ENCODE peak calls at places on chromosomes 5 and 9, in seven cellular contexts. One of them, this sample, is unnamed.

GRCh38 chr9:12798066-12798770 is 23.4 kb downstream of the LURAP1L start:
- DNase-seq in RWPE1: peak
- DNase-seq in Panc1: no peak
- DNase-seq in stomach: no peak
- DNase-seq in psoas muscle: no peak
- DNase-seq in spleen: no peak
- DNase-seq in prostate gland: no peak
- DNase-seq in this sample: no peak

GRCh38 chr5:139137703-139138102 is 60.5 kb downstream of the SIL1 start:
- DNase-seq in RWPE1: no peak
- DNase-seq in Panc1: no peak
- DNase-seq in stomach: peak
- DNase-seq in psoas muscle: peak
- DNase-seq in spleen: no peak
- DNase-seq in prostate gland: no peak
- DNase-seq in this sample: no peak

GRCh38 chr9:80552931-80553330 is 981.2 kb downstream of the TLE4 start:
- DNase-seq in RWPE1: no peak
- DNase-seq in Panc1: no peak
- DNase-seq in stomach: no peak
- DNase-seq in psoas muscle: no peak
- DNase-seq in spleen: no peak
- DNase-seq in prostate gland: no peak
- DNase-seq in this sample: no peak

GRCh38 chr5:33841829-33842228 is 50.0 kb downstream of the ADAMTS12 start:
- DNase-seq in RWPE1: no peak
- DNase-seq in Panc1: no peak
- DNase-seq in stomach: no peak
- DNase-seq in psoas muscle: no peak
- DNase-seq in spleen: no peak
- DNase-seq in prostate gland: no peak
- DNase-seq in this sample: no peak

GRCh38 chr5:137185193-137185592 is 313.9 kb downstream of the SPOCK1 start:
- DNase-seq in RWPE1: no peak
- DNase-seq in Panc1: no peak
- DNase-seq in stomach: no peak
- DNase-seq in psoas muscle: no peak
- DNase-seq in spleen: no peak
- DNase-seq in prostate gland: no peak
- DNase-seq in this sample: no peak

GRCh38 chr9:133803028-133803585 is 65.0 kb upstream of the SARDH start:
- DNase-seq in RWPE1: no peak
- DNase-seq in Panc1: no peak
- DNase-seq in stomach: no peak
- DNase-seq in psoas muscle: no peak
- DNase-seq in spleen: no peak
- DNase-seq in prostate gland: no peak
- DNase-seq in this sample: no peak

GRCh38 chr9:14343948-14344547 is 30.1 kb upstream of the NFIB start:
- DNase-seq in RWPE1: no peak
- DNase-seq in Panc1: no peak
- DNase-seq in stomach: no peak
- DNase-seq in psoas muscle: peak
- DNase-seq in spleen: no peak
- DNase-seq in prostate gland: no peak
- DNase-seq in this sample: peak

GRCh38 chr9:114112778-114113585 is 13.9 kb upstream of the KIF12 start:
- DNase-seq in RWPE1: no peak
- DNase-seq in Panc1: no peak
- DNase-seq in stomach: peak
- DNase-seq in psoas muscle: peak
- DNase-seq in spleen: peak
- DNase-seq in prostate gland: peak
- DNase-seq in this sample: peak

GRCh38 chr5:151589878-151590570 is 1.1 kb downstream of the FAT2 start:
- DNase-seq in RWPE1: peak
- DNase-seq in Panc1: no peak
- DNase-seq in stomach: no peak
- DNase-seq in psoas muscle: no peak
- DNase-seq in spleen: no peak
- DNase-seq in prostate gland: no peak
- DNase-seq in this sample: no peak

DNA sequence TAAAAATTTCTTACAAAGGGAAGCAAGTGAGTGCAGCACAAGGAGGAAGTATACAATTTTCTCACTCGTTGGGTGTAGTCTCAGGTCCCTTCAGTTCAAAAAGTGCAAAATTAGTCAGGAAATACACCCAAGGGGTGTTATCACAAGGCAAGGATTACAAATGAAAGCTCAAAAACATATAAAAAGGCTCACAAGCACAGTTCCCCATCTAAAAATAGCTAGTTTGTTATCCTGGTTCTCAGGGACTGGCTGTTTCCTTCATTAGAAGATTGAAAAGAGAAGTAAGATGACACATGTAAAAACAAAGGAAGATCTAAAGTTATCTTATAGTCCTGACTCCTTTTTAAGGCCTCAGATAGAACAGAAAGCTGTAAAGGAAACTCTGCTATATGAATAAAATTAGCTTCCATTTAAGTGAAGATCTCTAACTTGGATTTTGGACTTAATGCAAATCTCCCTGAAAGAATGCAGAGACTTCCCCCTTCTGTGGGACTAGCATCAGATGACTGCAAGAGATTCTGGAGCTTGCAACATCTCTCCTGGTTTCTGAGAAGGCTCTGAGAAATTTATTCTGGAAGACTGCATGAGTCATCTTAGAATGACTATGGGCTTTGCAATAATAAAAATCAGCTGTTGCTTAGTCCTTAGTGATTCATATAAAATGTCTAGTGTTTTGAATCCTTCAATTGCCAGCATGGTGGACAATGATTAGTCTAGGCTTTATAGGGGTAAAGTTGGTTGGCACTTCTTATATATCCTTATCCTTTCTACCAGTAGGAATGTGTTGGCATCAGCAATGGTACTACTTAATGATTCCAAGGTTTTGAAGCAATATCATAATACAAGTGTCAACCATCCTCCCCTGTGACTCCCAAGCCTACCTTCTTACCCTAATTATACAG is 25.4 kb downstream of the DAB2 start:
- DNase-seq in RWPE1: peak
- DNase-seq in Panc1: peak
- DNase-seq in stomach: no peak
- DNase-seq in psoas muscle: no peak
- DNase-seq in spleen: no peak
- DNase-seq in prostate gland: no peak
- DNase-seq in this sample: no peak
- H3K27ac ChIP-seq in RWPE1: no peak
- H3K27ac ChIP-seq in Panc1: no peak
- H3K27ac ChIP-seq in stomach: peak
- H3K27ac ChIP-seq in psoas muscle: peak
- H3K27ac ChIP-seq in spleen: peak
- H3K27ac ChIP-seq in prostate gland: peak
- H3K27ac ChIP-seq in this sample: peak

GRCh38 chr9:95047452-95048224 is 269.9 kb downstream of the FANCC start:
- DNase-seq in RWPE1: no peak
- DNase-seq in Panc1: no peak
- DNase-seq in stomach: no peak
- DNase-seq in psoas muscle: no peak
- DNase-seq in spleen: no peak
- DNase-seq in prostate gland: no peak
- DNase-seq in this sample: no peak

GRCh38 chr9:95043826-95044225 is 273.7 kb downstream of the FANCC start:
- DNase-seq in RWPE1: no peak
- DNase-seq in Panc1: no peak
- DNase-seq in stomach: no peak
- DNase-seq in psoas muscle: no peak
- DNase-seq in spleen: no peak
- DNase-seq in prostate gland: no peak
- DNase-seq in this sample: no peak

GRCh38 chr9:95048225-95049087 is 269.1 kb downstream of the FANCC start:
- DNase-seq in RWPE1: peak
- DNase-seq in Panc1: no peak
- DNase-seq in stomach: peak
- DNase-seq in psoas muscle: peak
- DNase-seq in spleen: peak
- DNase-seq in prostate gland: peak
- DNase-seq in this sample: peak

GRCh38 chr9:95045751-95046150 is 271.8 kb downstream of the FANCC start:
- DNase-seq in RWPE1: peak
- DNase-seq in Panc1: no peak
- DNase-seq in stomach: peak
- DNase-seq in psoas muscle: no peak
- DNase-seq in spleen: no peak
- DNase-seq in prostate gland: peak
- DNase-seq in this sample: no peak

DNA sequence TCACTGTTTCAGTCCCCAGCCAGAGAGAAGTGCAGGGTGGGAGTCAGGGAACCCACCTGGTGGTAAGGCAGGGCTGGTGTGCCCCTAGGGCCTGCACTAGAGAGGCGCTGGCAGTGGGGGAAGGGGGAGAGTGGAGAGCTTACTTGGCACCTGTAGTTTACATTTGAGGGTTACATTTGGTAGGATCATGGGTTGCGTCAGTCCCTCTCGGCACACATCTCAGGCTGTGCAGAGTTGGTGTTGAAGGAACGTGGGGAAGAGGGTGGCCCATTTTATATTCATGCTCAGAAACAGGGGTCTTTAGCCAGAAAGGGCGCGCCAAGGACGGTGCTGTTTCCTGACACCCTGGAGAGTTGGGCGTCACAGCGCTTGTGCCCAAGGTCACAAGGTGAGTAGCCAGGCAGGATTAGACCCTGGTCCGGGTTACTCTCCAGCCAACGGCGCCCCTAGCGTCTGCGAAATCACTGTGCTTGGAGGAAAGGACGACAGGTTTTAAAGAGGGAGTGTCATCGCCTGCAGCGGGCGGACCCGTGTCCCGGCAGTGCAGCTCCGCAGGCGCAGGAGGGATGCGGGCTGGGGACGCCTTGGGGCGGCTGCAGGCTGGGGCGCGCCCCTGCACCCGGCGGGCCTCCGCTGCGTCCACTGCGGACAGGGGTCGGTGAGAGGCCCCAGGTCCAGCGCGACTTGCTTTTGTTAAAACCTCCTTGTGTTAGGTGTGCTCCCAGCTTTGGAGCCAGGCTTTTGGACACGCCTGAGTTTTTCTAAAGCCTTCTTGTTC is 272.6 kb downstream of the FANCC start:
- DNase-seq in RWPE1: peak
- DNase-seq in Panc1: no peak
- DNase-seq in stomach: peak
- DNase-seq in psoas muscle: peak
- DNase-seq in spleen: no peak
- DNase-seq in prostate gland: peak
- DNase-seq in this sample: no peak
- TF ChIP-seq CTCF in RWPE1: peak
- TF ChIP-seq CTCF in Panc1: peak
- TF ChIP-seq CTCF in stomach: no peak
- TF ChIP-seq CTCF in psoas muscle: peak
- TF ChIP-seq CTCF in spleen: no peak
- TF ChIP-seq CTCF in prostate gland: peak
- TF ChIP-seq CTCF in this sample: peak

GRCh38 chr5:58716713-58717112 is 133.8 kb downstream of the RAB3C start:
- DNase-seq in RWPE1: no peak
- DNase-seq in Panc1: no peak
- DNase-seq in stomach: no peak
- DNase-seq in psoas muscle: no peak
- DNase-seq in spleen: no peak
- DNase-seq in prostate gland: no peak
- DNase-seq in this sample: no peak
- H3K27ac ChIP-seq in RWPE1: no peak
- H3K27ac ChIP-seq in Panc1: no peak
- H3K27ac ChIP-seq in stomach: no peak
- H3K27ac ChIP-seq in psoas muscle: no peak
- H3K27ac ChIP-seq in spleen: no peak
- H3K27ac ChIP-seq in prostate gland: no peak
- H3K27ac ChIP-seq in this sample: no peak

DNA sequence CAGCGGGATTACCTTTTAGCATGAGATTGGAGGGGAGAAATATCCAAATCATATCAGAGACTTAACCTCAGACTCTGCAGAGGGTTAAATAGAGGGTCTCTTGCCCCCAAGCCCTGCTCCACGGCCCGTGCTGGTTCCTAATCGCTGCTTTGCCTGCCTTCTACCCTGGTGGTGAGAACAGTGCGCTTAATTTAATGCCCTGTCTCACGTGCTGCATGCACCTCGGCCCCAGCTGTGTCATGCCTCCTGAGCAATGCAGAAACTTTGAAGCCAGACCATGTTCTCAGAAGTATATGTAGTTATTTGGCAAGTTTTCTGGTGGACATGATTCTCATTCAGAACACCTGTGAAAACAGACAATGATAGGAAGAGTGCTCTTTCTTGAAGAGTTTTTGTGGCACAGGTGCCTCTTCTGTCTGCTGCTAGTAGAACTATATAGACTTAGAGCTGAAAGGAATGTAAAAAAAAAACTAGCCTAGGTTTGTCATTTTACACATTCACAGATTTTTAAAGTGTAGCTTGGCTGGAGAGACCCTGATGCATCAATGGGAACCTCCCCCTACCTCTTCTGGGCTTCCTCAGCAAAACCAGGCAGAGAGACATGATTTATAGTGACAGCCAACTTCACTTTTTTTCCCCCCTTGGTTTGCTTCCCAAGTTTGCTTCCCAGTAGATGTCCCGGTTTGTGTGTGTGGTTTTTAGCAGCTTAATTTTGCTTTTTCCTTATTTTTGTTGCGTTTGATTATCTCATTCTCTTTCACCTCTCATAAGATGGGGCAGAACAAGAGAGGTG is 1.6 kb downstream of the OTULIN start:
- DNase-seq in RWPE1: peak
- DNase-seq in Panc1: no peak
- DNase-seq in stomach: no peak
- DNase-seq in psoas muscle: no peak
- DNase-seq in spleen: peak
- DNase-seq in prostate gland: peak
- DNase-seq in this sample: no peak
- TF ChIP-seq CTCF in RWPE1: no peak
- TF ChIP-seq CTCF in Panc1: no peak
- TF ChIP-seq CTCF in stomach: no peak
- TF ChIP-seq CTCF in psoas muscle: no peak
- TF ChIP-seq CTCF in spleen: peak
- TF ChIP-seq CTCF in prostate gland: peak
- TF ChIP-seq CTCF in this sample: no peak

DNA sequence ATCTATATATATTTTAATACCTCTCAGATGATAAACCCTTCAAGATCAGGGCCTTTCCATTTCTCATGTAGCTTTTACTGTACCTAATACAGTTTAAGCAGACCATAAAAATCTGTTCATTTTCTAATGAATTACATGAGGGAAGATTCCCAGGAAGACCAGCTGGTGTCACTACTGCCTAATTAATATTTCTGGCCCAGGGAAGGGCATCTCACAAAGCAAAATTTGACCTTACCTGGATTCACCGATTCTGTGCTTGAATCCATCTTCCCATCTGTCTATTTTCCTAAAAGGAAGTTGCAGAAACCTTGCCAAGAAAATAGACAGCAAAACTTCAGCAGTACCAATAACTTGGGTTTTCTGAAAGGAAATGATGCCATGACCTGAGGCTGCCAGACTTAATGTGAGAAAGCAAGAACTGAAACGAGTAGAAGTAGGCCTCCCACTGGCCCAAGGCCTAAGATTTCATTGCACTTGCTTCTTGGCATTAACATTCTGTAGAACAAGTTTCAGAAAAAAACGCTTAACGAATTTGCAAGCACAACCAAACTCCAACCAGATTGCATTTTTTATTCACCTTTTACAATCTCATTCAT is 83.0 kb upstream of the GLIS3 start:
- DNase-seq in RWPE1: peak
- DNase-seq in Panc1: no peak
- DNase-seq in stomach: no peak
- DNase-seq in psoas muscle: no peak
- DNase-seq in spleen: no peak
- DNase-seq in prostate gland: no peak
- DNase-seq in this sample: no peak
- H3K27ac ChIP-seq in RWPE1: no peak
- H3K27ac ChIP-seq in Panc1: no peak
- H3K27ac ChIP-seq in stomach: no peak
- H3K27ac ChIP-seq in psoas muscle: no peak
- H3K27ac ChIP-seq in spleen: no peak
- H3K27ac ChIP-seq in prostate gland: no peak
- H3K27ac ChIP-seq in this sample: no peak